ENCODE peak calls at places on chromosomes 6 and 20, in five cellular contexts. One of them, this sample, is unnamed.

GRCh38 chr6:17102258-17102870 is 514 bp downstream of the STMND1 start:
- DNase-seq in endodermal cell: no peak
- DNase-seq in neural progenitor cell: no peak
- DNase-seq in fibroblast of lung: no peak
- DNase-seq in RWPE1: no peak
- DNase-seq in this sample: no peak

GRCh38 chr6:128063850-128064539 is 163.1 kb upstream of the THEMIS start:
- DNase-seq in endodermal cell: no peak
- DNase-seq in neural progenitor cell: no peak
- DNase-seq in fibroblast of lung: no peak
- DNase-seq in RWPE1: no peak
- DNase-seq in this sample: no peak

GRCh38 chr6:46848684-46849360 is 55.6 kb downstream of the MEP1A start:
- DNase-seq in endodermal cell: peak
- DNase-seq in neural progenitor cell: peak
- DNase-seq in fibroblast of lung: peak
- DNase-seq in RWPE1: peak
- DNase-seq in this sample: peak

GRCh38 chr6:87909849-87910248 is 137.8 kb upstream of the SPACA1 start:
- DNase-seq in endodermal cell: no peak
- DNase-seq in neural progenitor cell: no peak
- DNase-seq in fibroblast of lung: peak
- DNase-seq in RWPE1: peak
- DNase-seq in this sample: no peak

GRCh38 chr6:69936674-69937363 is 70.5 kb downstream of the COL19A1 start:
- DNase-seq in endodermal cell: no peak
- DNase-seq in neural progenitor cell: no peak
- DNase-seq in fibroblast of lung: peak
- DNase-seq in RWPE1: no peak
- DNase-seq in this sample: no peak

GRCh38 chr20:51500311-51500710 is 42.2 kb downstream of the NFATC2 start:
- DNase-seq in endodermal cell: peak
- DNase-seq in neural progenitor cell: no peak
- DNase-seq in fibroblast of lung: no peak
- DNase-seq in RWPE1: peak
- DNase-seq in this sample: peak

GRCh38 chr6:159978291-159979135 is 9.6 kb downstream of the IGF2R start:
- DNase-seq in endodermal cell: peak
- DNase-seq in neural progenitor cell: peak
- DNase-seq in fibroblast of lung: no peak
- DNase-seq in RWPE1: peak
- DNase-seq in this sample: no peak

GRCh38 chr6:73566954-73567591 is 46.2 kb upstream of the EEF1A1 start:
- DNase-seq in endodermal cell: no peak
- DNase-seq in neural progenitor cell: no peak
- DNase-seq in fibroblast of lung: peak
- DNase-seq in RWPE1: no peak
- DNase-seq in this sample: no peak

GRCh38 chr6:157813757-157814455 is 9.1 kb upstream of the SNX9 start:
- DNase-seq in endodermal cell: no peak
- DNase-seq in neural progenitor cell: no peak
- DNase-seq in fibroblast of lung: peak
- DNase-seq in RWPE1: no peak
- DNase-seq in this sample: no peak

GRCh38 chr6:133041020-133041419 is 200.1 kb upstream of the EYA4 start:
- DNase-seq in endodermal cell: no peak
- DNase-seq in neural progenitor cell: no peak
- DNase-seq in fibroblast of lung: no peak
- DNase-seq in RWPE1: no peak
- DNase-seq in this sample: no peak

GRCh38 chr6:28488916-28489365 is 26.7 kb downstream of the GPX6 start:
- DNase-seq in endodermal cell: peak
- DNase-seq in neural progenitor cell: peak
- DNase-seq in fibroblast of lung: peak
- DNase-seq in RWPE1: no peak
- DNase-seq in this sample: no peak

GRCh38 chr20:37649017-37649416 is 44.8 kb upstream of the CTNNBL1 start:
- DNase-seq in endodermal cell: no peak
- DNase-seq in neural progenitor cell: no peak
- DNase-seq in fibroblast of lung: no peak
- DNase-seq in RWPE1: no peak
- DNase-seq in this sample: no peak

GRCh38 chr6:125986956-125987617 is 747 bp downstream of the TRMT11 start:
- DNase-seq in endodermal cell: no peak
- DNase-seq in neural progenitor cell: no peak
- DNase-seq in fibroblast of lung: peak
- DNase-seq in RWPE1: no peak
- DNase-seq in this sample: no peak

GRCh38 chr20:58340151-58340550 is 30.6 kb downstream of the RAB22A start:
- DNase-seq in endodermal cell: no peak
- DNase-seq in neural progenitor cell: no peak
- DNase-seq in fibroblast of lung: no peak
- DNase-seq in RWPE1: no peak
- DNase-seq in this sample: no peak

GRCh38 chr6:76453270-76453669 is 380.8 kb upstream of the IMPG1 start:
- DNase-seq in endodermal cell: no peak
- DNase-seq in neural progenitor cell: no peak
- DNase-seq in fibroblast of lung: no peak
- DNase-seq in RWPE1: no peak
- DNase-seq in this sample: no peak

GRCh38 chr20:829531-829930 is 4.0 kb upstream of the FAM110A start:
- DNase-seq in endodermal cell: no peak
- DNase-seq in neural progenitor cell: no peak
- DNase-seq in fibroblast of lung: no peak
- DNase-seq in RWPE1: no peak
- DNase-seq in this sample: no peak

GRCh38 chr6:117072134-117072533 is 193.2 kb upstream of the VGLL2 start:
- DNase-seq in endodermal cell: no peak
- DNase-seq in neural progenitor cell: no peak
- DNase-seq in fibroblast of lung: no peak
- DNase-seq in RWPE1: no peak
- DNase-seq in this sample: no peak

GRCh38 chr6:110392727-110393126 is 22.6 kb downstream of the DDO start:
- DNase-seq in endodermal cell: peak
- DNase-seq in neural progenitor cell: peak
- DNase-seq in fibroblast of lung: no peak
- DNase-seq in RWPE1: no peak
- DNase-seq in this sample: no peak
- H3K27ac ChIP-seq in endodermal cell: no peak
- H3K27ac ChIP-seq in neural progenitor cell: no peak
- H3K27ac ChIP-seq in fibroblast of lung: no peak
- H3K27ac ChIP-seq in RWPE1: no peak
- H3K27ac ChIP-seq in this sample: no peak

GRCh38 chr6:111758608-111759293 is 114.5 kb downstream of the FYN start:
- DNase-seq in endodermal cell: no peak
- DNase-seq in neural progenitor cell: no peak
- DNase-seq in fibroblast of lung: no peak
- DNase-seq in RWPE1: no peak
- DNase-seq in this sample: no peak
- H3K27ac ChIP-seq in endodermal cell: no peak
- H3K27ac ChIP-seq in neural progenitor cell: no peak
- H3K27ac ChIP-seq in fibroblast of lung: peak
- H3K27ac ChIP-seq in RWPE1: no peak
- H3K27ac ChIP-seq in this sample: peak

DNA sequence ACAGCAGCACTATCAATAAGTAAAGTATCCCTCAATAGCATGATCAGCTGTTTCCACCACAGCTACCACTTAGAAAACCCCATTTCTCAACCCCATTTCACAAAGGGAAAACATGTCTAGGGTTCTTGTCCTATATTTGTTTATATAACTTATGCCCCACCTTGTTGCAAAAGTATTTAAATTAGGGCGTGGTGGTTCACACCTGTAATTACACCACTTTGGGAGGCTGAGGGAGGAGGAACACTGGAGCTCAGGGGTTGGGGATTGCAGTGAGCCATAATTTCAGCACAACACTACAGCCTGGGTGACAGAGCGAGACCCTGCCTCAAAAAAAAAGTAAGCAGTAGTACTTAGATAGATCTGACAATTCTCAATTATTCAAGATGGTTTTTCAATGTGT is 3.7 kb downstream of the MRPL14 start:
- DNase-seq in endodermal cell: no peak
- DNase-seq in neural progenitor cell: no peak
- DNase-seq in fibroblast of lung: no peak
- DNase-seq in RWPE1: no peak
- DNase-seq in this sample: no peak
- H3K27ac ChIP-seq in endodermal cell: no peak
- H3K27ac ChIP-seq in neural progenitor cell: peak
- H3K27ac ChIP-seq in fibroblast of lung: no peak
- H3K27ac ChIP-seq in RWPE1: no peak
- H3K27ac ChIP-seq in this sample: no peak

GRCh38 chr6:39891353-39891752 is 42.9 kb downstream of the MOCS1 start:
- DNase-seq in endodermal cell: no peak
- DNase-seq in neural progenitor cell: no peak
- DNase-seq in fibroblast of lung: no peak
- DNase-seq in RWPE1: no peak
- DNase-seq in this sample: no peak
- H3K27ac ChIP-seq in endodermal cell: no peak
- H3K27ac ChIP-seq in neural progenitor cell: no peak
- H3K27ac ChIP-seq in fibroblast of lung: no peak
- H3K27ac ChIP-seq in RWPE1: no peak
- H3K27ac ChIP-seq in this sample: no peak

GRCh38 chr6:81439417-81439816 is 313.1 kb downstream of the TENT5A start:
- DNase-seq in endodermal cell: no peak
- DNase-seq in neural progenitor cell: no peak
- DNase-seq in fibroblast of lung: no peak
- DNase-seq in RWPE1: no peak
- DNase-seq in this sample: no peak
- H3K27ac ChIP-seq in endodermal cell: no peak
- H3K27ac ChIP-seq in neural progenitor cell: no peak
- H3K27ac ChIP-seq in fibroblast of lung: no peak
- H3K27ac ChIP-seq in RWPE1: no peak
- H3K27ac ChIP-seq in this sample: no peak

GRCh38 chr6:26195924-26196845 is 109.0 kb downstream of the HFE start:
- DNase-seq in endodermal cell: peak
- DNase-seq in neural progenitor cell: peak
- DNase-seq in fibroblast of lung: peak
- DNase-seq in RWPE1: no peak
- DNase-seq in this sample: no peak

GRCh38 chr6:26196846-26197683 is 109.8 kb downstream of the HFE start:
- DNase-seq in endodermal cell: peak
- DNase-seq in neural progenitor cell: peak
- DNase-seq in fibroblast of lung: peak
- DNase-seq in RWPE1: peak
- DNase-seq in this sample: peak

GRCh38 chr6:26198626-26199056 is 111.4 kb downstream of the HFE start:
- DNase-seq in endodermal cell: no peak
- DNase-seq in neural progenitor cell: no peak
- DNase-seq in fibroblast of lung: peak
- DNase-seq in RWPE1: no peak
- DNase-seq in this sample: no peak

GRCh38 chr6:26199057-26199772 is 112.0 kb downstream of the HFE start:
- DNase-seq in endodermal cell: peak
- DNase-seq in neural progenitor cell: peak
- DNase-seq in fibroblast of lung: peak
- DNase-seq in RWPE1: peak
- DNase-seq in this sample: no peak

DNA sequence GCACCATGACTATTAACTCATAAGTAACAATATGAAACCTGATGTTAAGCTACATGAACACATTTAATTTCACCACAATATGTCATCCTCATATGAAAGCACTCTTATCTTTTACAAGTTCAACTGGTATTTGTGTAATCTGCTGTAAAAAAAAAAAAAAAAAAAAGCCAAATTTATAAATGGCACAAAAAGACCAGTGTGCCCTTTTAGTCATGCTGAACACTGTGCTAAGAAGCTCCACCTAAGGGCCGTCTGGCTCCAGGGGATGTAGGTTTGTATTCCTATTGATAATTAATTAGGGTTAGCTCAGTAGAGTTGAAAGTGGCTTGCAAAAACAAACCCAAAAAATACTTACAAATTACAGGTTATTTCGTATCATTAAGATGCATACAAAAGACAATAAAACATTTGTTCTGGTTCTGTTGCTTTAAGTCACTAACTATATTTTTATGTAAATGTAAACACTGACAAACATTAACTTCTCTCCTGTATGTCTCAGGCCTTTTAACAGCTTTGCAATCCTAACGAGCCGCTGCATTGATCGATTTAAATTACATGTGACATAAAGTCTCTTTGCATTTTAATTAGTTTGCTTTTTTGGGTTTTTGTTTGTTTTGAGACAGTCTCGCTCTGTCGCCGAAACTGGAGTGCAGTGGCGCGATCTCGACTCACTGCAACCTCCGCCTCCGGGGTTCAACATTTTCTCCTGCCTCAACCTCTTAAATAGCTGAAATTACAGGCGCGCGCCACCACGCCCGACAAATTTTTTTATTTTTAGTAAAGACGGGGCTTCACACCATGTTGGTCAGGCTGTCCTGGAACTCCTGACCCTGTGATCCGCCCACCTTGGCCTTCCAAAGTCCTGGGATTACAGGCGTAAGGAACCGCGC is 110.8 kb downstream of the HFE start:
- DNase-seq in endodermal cell: peak
- DNase-seq in neural progenitor cell: peak
- DNase-seq in fibroblast of lung: peak
- DNase-seq in RWPE1: no peak
- DNase-seq in this sample: no peak
- H3K27ac ChIP-seq in endodermal cell: peak
- H3K27ac ChIP-seq in neural progenitor cell: peak
- H3K27ac ChIP-seq in fibroblast of lung: peak
- H3K27ac ChIP-seq in RWPE1: peak
- H3K27ac ChIP-seq in this sample: peak

GRCh38 chr6:32118782-32119628 is 9.0 kb downstream of the ATF6B start:
- DNase-seq in endodermal cell: peak
- DNase-seq in neural progenitor cell: peak
- DNase-seq in fibroblast of lung: peak
- DNase-seq in RWPE1: peak
- DNase-seq in this sample: peak
- H3K27ac ChIP-seq in endodermal cell: no peak
- H3K27ac ChIP-seq in neural progenitor cell: no peak
- H3K27ac ChIP-seq in fibroblast of lung: no peak
- H3K27ac ChIP-seq in RWPE1: peak
- H3K27ac ChIP-seq in this sample: no peak